ENCODE peak calls at places on chromosomes 2 and 18, in ten cellular contexts. One of them, this sample, is unnamed.
A peak's percentile ranks its signal among the peaks of the same experiment; 100 is the strongest.

GRCh38 chr2:217316743-217317142 is 456.9 kb upstream of the TNP1 start:
- DNase-seq in H9: no peak
- DNase-seq in fibroblast of lung: peak; percentile 23
- DNase-seq in OCI-LY7: peak; percentile 70
- DNase-seq in K562: no peak
- DNase-seq in neural progenitor cell: no peak
- DNase-seq in endothelial cell of umbilical vein: peak; percentile 11
- DNase-seq in A549: no peak
- DNase-seq in IMR-90: peak; percentile 73
- DNase-seq in GM23248: peak; percentile 58
- DNase-seq in this sample: no peak

GRCh38 chr2:101340141-101340541 is 31.6 kb upstream of the RNF149 start:
- DNase-seq in K562: no peak
- DNase-seq in IMR-90: peak; percentile 33
- DNase-seq in A549: peak; percentile 42
- DNase-seq in neural progenitor cell: peak; percentile 35
- DNase-seq in endothelial cell of umbilical vein: no peak
- DNase-seq in OCI-LY7: no peak
- DNase-seq in fibroblast of lung: peak; percentile 38
- DNase-seq in GM23248: no peak
- DNase-seq in H9: no peak
- DNase-seq in this sample: no peak

GRCh38 chr18:77974329-77974728 is 724.7 kb downstream of the GALR1 start:
- DNase-seq in K562: no peak
- DNase-seq in fibroblast of lung: no peak
- DNase-seq in IMR-90: no peak
- DNase-seq in A549: no peak
- DNase-seq in neural progenitor cell: no peak
- DNase-seq in endothelial cell of umbilical vein: no peak
- DNase-seq in H9: no peak
- DNase-seq in GM23248: no peak
- DNase-seq in OCI-LY7: no peak
- DNase-seq in this sample: no peak

GRCh38 chr2:96763511-96764252 is 3.0 kb downstream of the CNNM4 start:
- DNase-seq in H9: peak; percentile 65
- DNase-seq in GM23248: peak; percentile 37
- DNase-seq in IMR-90: no peak
- DNase-seq in OCI-LY7: peak; percentile 55
- DNase-seq in neural progenitor cell: peak; percentile 46
- DNase-seq in A549: no peak
- DNase-seq in fibroblast of lung: no peak
- DNase-seq in endothelial cell of umbilical vein: peak; percentile 26
- DNase-seq in K562: peak; percentile 68
- DNase-seq in this sample: no peak

GRCh38 chr2:63735263-63735662 is 106.4 kb upstream of the UGP2 start:
- DNase-seq in H9: no peak
- DNase-seq in fibroblast of lung: peak; percentile 34
- DNase-seq in OCI-LY7: no peak
- DNase-seq in endothelial cell of umbilical vein: peak; percentile 73
- DNase-seq in A549: peak; percentile 39
- DNase-seq in IMR-90: peak; percentile 60
- DNase-seq in K562: no peak
- DNase-seq in GM23248: peak; percentile 77
- DNase-seq in neural progenitor cell: no peak
- DNase-seq in this sample: no peak

GRCh38 chr2:3233877-3234276 is 143.7 kb downstream of the EIPR1 start:
- DNase-seq in OCI-LY7: no peak
- DNase-seq in endothelial cell of umbilical vein: no peak
- DNase-seq in fibroblast of lung: no peak
- DNase-seq in IMR-90: no peak
- DNase-seq in K562: no peak
- DNase-seq in A549: no peak
- DNase-seq in H9: no peak
- DNase-seq in neural progenitor cell: no peak
- DNase-seq in GM23248: no peak
- DNase-seq in this sample: no peak

GRCh38 chr2:70069049-70069448 is 18.2 kb upstream of the PCBP1 start:
- DNase-seq in OCI-LY7: no peak
- DNase-seq in A549: no peak
- DNase-seq in GM23248: peak; percentile 74
- DNase-seq in IMR-90: peak; percentile 6
- DNase-seq in neural progenitor cell: no peak
- DNase-seq in K562: no peak
- DNase-seq in fibroblast of lung: no peak
- DNase-seq in H9: no peak
- DNase-seq in endothelial cell of umbilical vein: no peak
- DNase-seq in this sample: no peak

GRCh38 chr2:23385351-23385747 is 370 bp downstream of the KLHL29 start:
- DNase-seq in H9: no peak
- DNase-seq in A549: peak; percentile 42
- DNase-seq in fibroblast of lung: peak; percentile 34
- DNase-seq in IMR-90: peak; percentile 36
- DNase-seq in endothelial cell of umbilical vein: peak; percentile 37
- DNase-seq in neural progenitor cell: peak; percentile 76
- DNase-seq in GM23248: peak; percentile 80
- DNase-seq in OCI-LY7: peak; percentile 23
- DNase-seq in K562: no peak
- DNase-seq in this sample: no peak

GRCh38 chr2:120310136-120310535 is 35.8 kb upstream of the INHBB start:
- DNase-seq in IMR-90: no peak
- DNase-seq in OCI-LY7: peak; percentile 60
- DNase-seq in endothelial cell of umbilical vein: no peak
- DNase-seq in GM23248: no peak
- DNase-seq in neural progenitor cell: no peak
- DNase-seq in fibroblast of lung: no peak
- DNase-seq in K562: no peak
- DNase-seq in A549: no peak
- DNase-seq in H9: no peak
- DNase-seq in this sample: no peak

GRCh38 chr18:45617284-45617683 is 2.0 kb downstream of the SLC14A2 start:
- DNase-seq in endothelial cell of umbilical vein: no peak
- DNase-seq in fibroblast of lung: peak; percentile 92
- DNase-seq in K562: no peak
- DNase-seq in GM23248: peak; percentile 97
- DNase-seq in neural progenitor cell: no peak
- DNase-seq in OCI-LY7: no peak
- DNase-seq in A549: peak; percentile 42
- DNase-seq in H9: no peak
- DNase-seq in IMR-90: peak; percentile 81
- DNase-seq in this sample: peak; percentile 48

GRCh38 chr2:240788482-240788881 is 31.5 kb downstream of the KIF1A start:
- DNase-seq in K562: no peak
- DNase-seq in endothelial cell of umbilical vein: no peak
- DNase-seq in IMR-90: no peak
- DNase-seq in fibroblast of lung: no peak
- DNase-seq in GM23248: no peak
- DNase-seq in neural progenitor cell: no peak
- DNase-seq in OCI-LY7: no peak
- DNase-seq in A549: no peak
- DNase-seq in H9: no peak
- DNase-seq in this sample: no peak

GRCh38 chr2:128756372-128756730 is 437.7 kb upstream of the HS6ST1 start:
- DNase-seq in endothelial cell of umbilical vein: no peak
- DNase-seq in fibroblast of lung: peak; percentile 70
- DNase-seq in K562: no peak
- DNase-seq in GM23248: no peak
- DNase-seq in OCI-LY7: no peak
- DNase-seq in neural progenitor cell: no peak
- DNase-seq in IMR-90: no peak
- DNase-seq in A549: no peak
- DNase-seq in H9: no peak
- DNase-seq in this sample: no peak

GRCh38 chr2:179751184-179751809 is 110.1 kb downstream of the ZNF385B start:
- DNase-seq in fibroblast of lung: peak; percentile 63
- DNase-seq in endothelial cell of umbilical vein: peak; percentile 42
- DNase-seq in H9: no peak
- DNase-seq in A549: peak; percentile 27
- DNase-seq in OCI-LY7: peak; percentile 31
- DNase-seq in K562: no peak
- DNase-seq in neural progenitor cell: peak; percentile 26
- DNase-seq in IMR-90: peak; percentile 47
- DNase-seq in GM23248: peak; percentile 57
- DNase-seq in this sample: peak; percentile 18

GRCh38 chr2:113217455-113218282 is 43.9 kb downstream of the PSD4 start:
- DNase-seq in K562: no peak
- DNase-seq in endothelial cell of umbilical vein: peak; percentile 32
- DNase-seq in H9: no peak
- DNase-seq in fibroblast of lung: no peak
- DNase-seq in OCI-LY7: no peak
- DNase-seq in neural progenitor cell: peak; percentile 33
- DNase-seq in IMR-90: no peak
- DNase-seq in GM23248: no peak
- DNase-seq in A549: peak; percentile 57
- DNase-seq in this sample: no peak

GRCh38 chr18:63888473-63889190 is 1.1 kb downstream of the SERPINB2 start:
- DNase-seq in OCI-LY7: no peak
- DNase-seq in IMR-90: no peak
- DNase-seq in H9: no peak
- DNase-seq in K562: no peak
- DNase-seq in fibroblast of lung: no peak
- DNase-seq in endothelial cell of umbilical vein: no peak
- DNase-seq in neural progenitor cell: no peak
- DNase-seq in A549: no peak
- DNase-seq in GM23248: peak; percentile 44
- DNase-seq in this sample: no peak

DNA sequence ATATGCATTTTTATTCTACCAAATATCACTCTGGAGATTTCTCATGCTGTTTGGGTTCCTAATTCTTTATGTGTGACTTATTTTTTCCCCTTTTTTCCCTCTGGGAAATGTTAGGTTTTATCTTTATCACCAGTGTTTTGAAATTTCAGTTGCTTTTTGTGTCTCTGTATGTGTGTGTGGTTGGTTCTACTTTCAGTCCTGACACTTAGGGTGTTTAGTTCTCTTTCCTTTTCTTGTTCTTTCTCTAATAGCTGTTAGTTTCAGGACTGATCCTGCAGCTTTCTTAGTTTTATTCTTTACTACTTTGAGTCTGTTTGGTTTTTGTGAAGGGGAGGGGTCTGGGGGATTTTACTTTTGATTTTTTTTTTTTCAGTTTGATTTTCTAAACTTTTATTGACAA is 23.1 kb downstream of the PPM1B start:
- DNase-seq in A549: no peak
- DNase-seq in fibroblast of lung: no peak
- DNase-seq in endothelial cell of umbilical vein: no peak
- DNase-seq in GM23248: no peak
- DNase-seq in neural progenitor cell: no peak
- DNase-seq in K562: no peak
- DNase-seq in H9: no peak
- DNase-seq in IMR-90: no peak
- DNase-seq in OCI-LY7: no peak
- DNase-seq in this sample: no peak
- H3K4me2 ChIP-seq in A549: no peak overlapping the region
- H3K4me2 ChIP-seq in fibroblast of lung: no peak overlapping the region
- H3K4me2 ChIP-seq in endothelial cell of umbilical vein: no peak overlapping the region
- H3K4me2 ChIP-seq in GM23248: no peak overlapping the region
- H3K4me2 ChIP-seq in neural progenitor cell: no peak overlapping the region
- H3K4me2 ChIP-seq in K562: no peak overlapping the region
- H3K4me2 ChIP-seq in H9: no peak overlapping the region
- H3K4me2 ChIP-seq in IMR-90: no peak overlapping the region
- H3K4me2 ChIP-seq in OCI-LY7: no peak overlapping the region
- H3K4me2 ChIP-seq in this sample: no peak overlapping the region

GRCh38 chr2:110861616-110862260 is 129.4 kb downstream of the ACOXL start:
- DNase-seq in OCI-LY7: no peak
- DNase-seq in neural progenitor cell: peak; percentile 89
- DNase-seq in A549: no peak
- DNase-seq in K562: no peak
- DNase-seq in endothelial cell of umbilical vein: no peak
- DNase-seq in fibroblast of lung: no peak
- DNase-seq in H9: no peak
- DNase-seq in GM23248: no peak
- DNase-seq in IMR-90: no peak
- DNase-seq in this sample: no peak

GRCh38 chr2:110860620-110861019 is 128.2 kb downstream of the ACOXL start:
- DNase-seq in IMR-90: no peak
- DNase-seq in H9: no peak
- DNase-seq in GM23248: no peak
- DNase-seq in endothelial cell of umbilical vein: no peak
- DNase-seq in OCI-LY7: no peak
- DNase-seq in K562: no peak
- DNase-seq in neural progenitor cell: no peak
- DNase-seq in fibroblast of lung: no peak
- DNase-seq in A549: no peak
- DNase-seq in this sample: no peak

GRCh38 chr2:110858135-110858737 is 125.9 kb downstream of the ACOXL start:
- DNase-seq in neural progenitor cell: no peak
- DNase-seq in K562: no peak
- DNase-seq in H9: peak; percentile 47
- DNase-seq in IMR-90: no peak
- DNase-seq in OCI-LY7: peak; percentile 88
- DNase-seq in fibroblast of lung: no peak
- DNase-seq in GM23248: no peak
- DNase-seq in endothelial cell of umbilical vein: no peak
- DNase-seq in A549: no peak
- DNase-seq in this sample: no peak

GRCh38 chr2:110863726-110864125 is 131.4 kb downstream of the ACOXL start:
- DNase-seq in IMR-90: no peak
- DNase-seq in A549: no peak
- DNase-seq in fibroblast of lung: no peak
- DNase-seq in K562: no peak
- DNase-seq in neural progenitor cell: no peak
- DNase-seq in OCI-LY7: no peak
- DNase-seq in GM23248: no peak
- DNase-seq in endothelial cell of umbilical vein: no peak
- DNase-seq in H9: no peak
- DNase-seq in this sample: no peak

GRCh38 chr2:110858993-110859770 is 126.8 kb downstream of the ACOXL start:
- DNase-seq in fibroblast of lung: no peak
- DNase-seq in endothelial cell of umbilical vein: no peak
- DNase-seq in neural progenitor cell: peak; percentile 35
- DNase-seq in IMR-90: no peak
- DNase-seq in OCI-LY7: peak; percentile 20
- DNase-seq in H9: no peak
- DNase-seq in K562: no peak
- DNase-seq in A549: no peak
- DNase-seq in GM23248: no peak
- DNase-seq in this sample: no peak
- H3K4me2 ChIP-seq in fibroblast of lung: no peak overlapping the region
- H3K4me2 ChIP-seq in endothelial cell of umbilical vein: no peak overlapping the region
- H3K4me2 ChIP-seq in neural progenitor cell: peak overlapping the region; percentile 34
- H3K4me2 ChIP-seq in IMR-90: no peak overlapping the region
- H3K4me2 ChIP-seq in OCI-LY7: peak overlapping the region; percentile 86
- H3K4me2 ChIP-seq in H9: no peak overlapping the region
- H3K4me2 ChIP-seq in K562: no peak overlapping the region
- H3K4me2 ChIP-seq in A549: no peak overlapping the region
- H3K4me2 ChIP-seq in GM23248: no peak overlapping the region
- H3K4me2 ChIP-seq in this sample: no peak overlapping the region

GRCh38 chr2:231482806-231483391 is 18.6 kb upstream of the NCL start:
- DNase-seq in A549: peak; percentile 69
- DNase-seq in endothelial cell of umbilical vein: peak; percentile 75
- DNase-seq in GM23248: peak; percentile 88
- DNase-seq in IMR-90: peak; percentile 22
- DNase-seq in fibroblast of lung: peak; percentile 56
- DNase-seq in H9: peak; percentile 88
- DNase-seq in K562: peak; percentile 77
- DNase-seq in neural progenitor cell: peak; percentile 75
- DNase-seq in OCI-LY7: peak; percentile 60
- DNase-seq in this sample: no peak
- H3K4me2 ChIP-seq in A549: peak overlapping the region; percentile 80
- H3K4me2 ChIP-seq in endothelial cell of umbilical vein: peak overlapping the region; percentile 77
- H3K4me2 ChIP-seq in GM23248: peak overlapping the region; percentile 65
- H3K4me2 ChIP-seq in IMR-90: no peak overlapping the region
- H3K4me2 ChIP-seq in fibroblast of lung: peak overlapping the region; percentile 58
- H3K4me2 ChIP-seq in H9: no peak overlapping the region
- H3K4me2 ChIP-seq in K562: peak overlapping the region; percentile 8
- H3K4me2 ChIP-seq in neural progenitor cell: no peak overlapping the region
- H3K4me2 ChIP-seq in OCI-LY7: peak overlapping the region; percentile 42
- H3K4me2 ChIP-seq in this sample: peak overlapping the region; percentile 42

GRCh38 chr2:527581-527980 is 149.6 kb downstream of the TMEM18 start:
- DNase-seq in OCI-LY7: no peak
- DNase-seq in K562: no peak
- DNase-seq in neural progenitor cell: peak; percentile 56
- DNase-seq in H9: peak; percentile 60
- DNase-seq in endothelial cell of umbilical vein: no peak
- DNase-seq in IMR-90: no peak
- DNase-seq in fibroblast of lung: no peak
- DNase-seq in A549: no peak
- DNase-seq in GM23248: no peak
- DNase-seq in this sample: no peak
- H3K4me2 ChIP-seq in OCI-LY7: no peak overlapping the region
- H3K4me2 ChIP-seq in K562: no peak overlapping the region
- H3K4me2 ChIP-seq in neural progenitor cell: peak overlapping the region; percentile 31
- H3K4me2 ChIP-seq in H9: no peak overlapping the region
- H3K4me2 ChIP-seq in endothelial cell of umbilical vein: no peak overlapping the region
- H3K4me2 ChIP-seq in IMR-90: no peak overlapping the region
- H3K4me2 ChIP-seq in fibroblast of lung: no peak overlapping the region
- H3K4me2 ChIP-seq in A549: no peak overlapping the region
- H3K4me2 ChIP-seq in GM23248: no peak overlapping the region
- H3K4me2 ChIP-seq in this sample: no peak overlapping the region

This sample was measured in HCT116.